ENCODE peak calls at places on chromosomes 1 and 21, in seven cellular contexts. One of them, this sample, is unnamed. For H3K4me1, the result is how much of the 10 kb centered on the place peaks cover.

GRCh38 chr21:46092026-46092764 is 5.7 kb upstream of the COL6A2 start:
- DNase-seq in mucosa of descending colon: peak
- DNase-seq in tibial artery: peak
- DNase-seq in esophagus squamous epithelium: no peak
- DNase-seq in OCI-LY7: no peak
- DNase-seq in thyroid gland: peak
- DNase-seq in tibial nerve: peak
- DNase-seq in this sample: peak

GRCh38 chr21:41600556-41600955 is 92.6 kb upstream of the TMPRSS2 start:
- DNase-seq in mucosa of descending colon: no peak
- DNase-seq in tibial artery: no peak
- DNase-seq in esophagus squamous epithelium: no peak
- DNase-seq in OCI-LY7: no peak
- DNase-seq in thyroid gland: no peak
- DNase-seq in tibial nerve: no peak
- DNase-seq in this sample: no peak

GRCh38 chr1:41122851-41123518 is 101.5 kb upstream of the SLFNL1 start:
- DNase-seq in mucosa of descending colon: no peak
- DNase-seq in tibial artery: no peak
- DNase-seq in esophagus squamous epithelium: no peak
- DNase-seq in OCI-LY7: peak
- DNase-seq in thyroid gland: no peak
- DNase-seq in tibial nerve: peak
- DNase-seq in this sample: no peak

GRCh38 chr1:6359568-6360496 is 33.7 kb downstream of the ACOT7 start:
- DNase-seq in mucosa of descending colon: peak
- DNase-seq in tibial artery: peak
- DNase-seq in esophagus squamous epithelium: no peak
- DNase-seq in OCI-LY7: peak
- DNase-seq in thyroid gland: peak
- DNase-seq in tibial nerve: peak
- DNase-seq in this sample: no peak

GRCh38 chr21:16983425-16983824 is 529.4 kb upstream of the CXADR start:
- DNase-seq in mucosa of descending colon: no peak
- DNase-seq in tibial artery: no peak
- DNase-seq in esophagus squamous epithelium: no peak
- DNase-seq in OCI-LY7: no peak
- DNase-seq in thyroid gland: no peak
- DNase-seq in tibial nerve: no peak
- DNase-seq in this sample: no peak

GRCh38 chr1:173503391-173503790 is 26.3 kb downstream of the PRDX6 start:
- DNase-seq in mucosa of descending colon: no peak
- DNase-seq in tibial artery: no peak
- DNase-seq in esophagus squamous epithelium: no peak
- DNase-seq in OCI-LY7: no peak
- DNase-seq in thyroid gland: no peak
- DNase-seq in tibial nerve: no peak
- DNase-seq in this sample: no peak

GRCh38 chr1:182392045-182393028 is 747 bp upstream of the GLUL start:
- DNase-seq in mucosa of descending colon: peak
- DNase-seq in tibial artery: peak
- DNase-seq in esophagus squamous epithelium: no peak
- DNase-seq in OCI-LY7: no peak
- DNase-seq in thyroid gland: no peak
- DNase-seq in tibial nerve: peak
- DNase-seq in this sample: no peak

GRCh38 chr1:31715097-31715872 is 11.5 kb upstream of the COL16A1 start:
- DNase-seq in mucosa of descending colon: peak
- DNase-seq in tibial artery: peak
- DNase-seq in esophagus squamous epithelium: no peak
- DNase-seq in OCI-LY7: peak
- DNase-seq in thyroid gland: peak
- DNase-seq in tibial nerve: peak
- DNase-seq in this sample: peak

GRCh38 chr1:243475966-243476365 is 220.1 kb downstream of the SDCCAG8 start:
- DNase-seq in mucosa of descending colon: no peak
- DNase-seq in tibial artery: no peak
- DNase-seq in esophagus squamous epithelium: no peak
- DNase-seq in OCI-LY7: no peak
- DNase-seq in thyroid gland: no peak
- DNase-seq in tibial nerve: no peak
- DNase-seq in this sample: no peak

GRCh38 chr1:235650341-235651169 is 971 bp upstream of the GNG4 start:
- DNase-seq in mucosa of descending colon: no peak
- DNase-seq in tibial artery: no peak
- DNase-seq in esophagus squamous epithelium: no peak
- DNase-seq in OCI-LY7: no peak
- DNase-seq in thyroid gland: peak
- DNase-seq in tibial nerve: no peak
- DNase-seq in this sample: no peak

GRCh38 chr1:234597894-234598293 is 12.1 kb downstream of the IRF2BP2 start:
- DNase-seq in mucosa of descending colon: no peak
- DNase-seq in tibial artery: no peak
- DNase-seq in esophagus squamous epithelium: no peak
- DNase-seq in OCI-LY7: peak
- DNase-seq in thyroid gland: peak
- DNase-seq in tibial nerve: no peak
- DNase-seq in this sample: no peak

GRCh38 chr1:78519446-78519845 is 28.7 kb downstream of the PTGFR start:
- DNase-seq in mucosa of descending colon: no peak
- DNase-seq in tibial artery: no peak
- DNase-seq in esophagus squamous epithelium: no peak
- DNase-seq in OCI-LY7: no peak
- DNase-seq in thyroid gland: no peak
- DNase-seq in tibial nerve: no peak
- DNase-seq in this sample: no peak

DNA sequence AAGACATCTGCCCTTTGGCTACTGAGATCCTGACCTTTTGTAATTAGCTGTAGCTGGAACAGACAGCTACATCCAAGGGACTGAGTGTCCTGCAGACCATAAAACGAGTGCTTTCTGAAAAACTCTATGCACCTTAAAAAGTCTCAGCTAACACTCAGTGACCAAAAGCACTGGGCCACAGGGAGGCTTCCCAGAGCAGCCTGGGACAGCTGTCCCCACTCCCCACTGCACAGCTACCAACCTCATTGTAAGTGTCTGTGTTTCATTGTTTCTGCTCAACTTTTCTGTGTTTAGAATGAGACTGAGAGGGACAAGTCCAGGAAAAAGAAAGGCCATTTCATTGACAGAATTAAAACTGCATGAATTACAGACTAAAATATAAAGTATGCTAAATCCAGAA is 80.7 kb downstream of the SMYD2 start:
- DNase-seq in mucosa of descending colon: no peak
- DNase-seq in tibial artery: no peak
- DNase-seq in esophagus squamous epithelium: no peak
- DNase-seq in OCI-LY7: no peak
- DNase-seq in thyroid gland: no peak
- DNase-seq in tibial nerve: no peak
- DNase-seq in this sample: no peak
- H3K4me3 ChIP-seq in mucosa of descending colon: no peak
- H3K4me3 ChIP-seq in tibial artery: no peak
- H3K4me3 ChIP-seq in esophagus squamous epithelium: no peak
- H3K4me3 ChIP-seq in OCI-LY7: no peak
- H3K4me3 ChIP-seq in thyroid gland: no peak
- H3K4me3 ChIP-seq in tibial nerve: no peak
- H3K4me3 ChIP-seq in this sample: no peak

GRCh38 chr1:166062695-166063094 is 104.1 kb downstream of the FAM78B start:
- DNase-seq in mucosa of descending colon: no peak
- DNase-seq in tibial artery: no peak
- DNase-seq in esophagus squamous epithelium: no peak
- DNase-seq in OCI-LY7: no peak
- DNase-seq in thyroid gland: no peak
- DNase-seq in tibial nerve: no peak
- DNase-seq in this sample: no peak

GRCh38 chr1:166063701-166064100 is 103.1 kb downstream of the FAM78B start:
- DNase-seq in mucosa of descending colon: no peak
- DNase-seq in tibial artery: no peak
- DNase-seq in esophagus squamous epithelium: no peak
- DNase-seq in OCI-LY7: no peak
- DNase-seq in thyroid gland: no peak
- DNase-seq in tibial nerve: no peak
- DNase-seq in this sample: no peak

GRCh38 chr1:166064951-166065350 is 101.8 kb downstream of the FAM78B start:
- DNase-seq in mucosa of descending colon: no peak
- DNase-seq in tibial artery: no peak
- DNase-seq in esophagus squamous epithelium: no peak
- DNase-seq in OCI-LY7: no peak
- DNase-seq in thyroid gland: no peak
- DNase-seq in tibial nerve: no peak
- DNase-seq in this sample: no peak

GRCh38 chr1:166069390-166069789 is 97.4 kb downstream of the FAM78B start:
- DNase-seq in mucosa of descending colon: no peak
- DNase-seq in tibial artery: no peak
- DNase-seq in esophagus squamous epithelium: no peak
- DNase-seq in OCI-LY7: peak
- DNase-seq in thyroid gland: no peak
- DNase-seq in tibial nerve: no peak
- DNase-seq in this sample: no peak

GRCh38 chr1:166064324-166064926 is 102.4 kb downstream of the FAM78B start:
- DNase-seq in mucosa of descending colon: no peak
- DNase-seq in tibial artery: no peak
- DNase-seq in esophagus squamous epithelium: no peak
- DNase-seq in OCI-LY7: no peak
- DNase-seq in thyroid gland: no peak
- DNase-seq in tibial nerve: no peak
- DNase-seq in this sample: no peak
- H3K4me1 ChIP-seq in mucosa of descending colon: under half
- H3K4me1 ChIP-seq in tibial artery: under half
- H3K4me1 ChIP-seq in esophagus squamous epithelium: under half
- H3K4me1 ChIP-seq in OCI-LY7: under half
- H3K4me1 ChIP-seq in thyroid gland: under half
- H3K4me1 ChIP-seq in tibial nerve: under half
- H3K4me1 ChIP-seq in this sample: under half

GRCh38 chr1:35191429-35192055 is 1.4 kb downstream of the SFPQ start:
- DNase-seq in mucosa of descending colon: no peak
- DNase-seq in tibial artery: no peak
- DNase-seq in esophagus squamous epithelium: no peak
- DNase-seq in OCI-LY7: no peak
- DNase-seq in thyroid gland: no peak
- DNase-seq in tibial nerve: no peak
- DNase-seq in this sample: no peak

GRCh38 chr1:35192853-35193664 is at the start of gene SFPQ:
- DNase-seq in mucosa of descending colon: peak
- DNase-seq in tibial artery: peak
- DNase-seq in esophagus squamous epithelium: peak
- DNase-seq in OCI-LY7: peak
- DNase-seq in thyroid gland: peak
- DNase-seq in tibial nerve: peak
- DNase-seq in this sample: peak

GRCh38 chr1:35190784-35191183 is 2.2 kb downstream of the SFPQ start:
- DNase-seq in mucosa of descending colon: no peak
- DNase-seq in tibial artery: no peak
- DNase-seq in esophagus squamous epithelium: no peak
- DNase-seq in OCI-LY7: no peak
- DNase-seq in thyroid gland: no peak
- DNase-seq in tibial nerve: no peak
- DNase-seq in this sample: no peak

GRCh38 chr1:35188578-35189392 is 4.2 kb downstream of the SFPQ start:
- DNase-seq in mucosa of descending colon: no peak
- DNase-seq in tibial artery: no peak
- DNase-seq in esophagus squamous epithelium: no peak
- DNase-seq in OCI-LY7: no peak
- DNase-seq in thyroid gland: no peak
- DNase-seq in tibial nerve: no peak
- DNase-seq in this sample: no peak

GRCh38 chr1:35192056-35192852 is 691 bp downstream of the SFPQ start:
- DNase-seq in mucosa of descending colon: peak
- DNase-seq in tibial artery: peak
- DNase-seq in esophagus squamous epithelium: peak
- DNase-seq in OCI-LY7: peak
- DNase-seq in thyroid gland: peak
- DNase-seq in tibial nerve: peak
- DNase-seq in this sample: peak
- TF ChIP-seq CTCF in mucosa of descending colon: peak
- TF ChIP-seq CTCF in tibial artery: peak
- TF ChIP-seq CTCF in esophagus squamous epithelium: peak
- TF ChIP-seq CTCF in OCI-LY7: peak
- TF ChIP-seq CTCF in thyroid gland: no peak
- TF ChIP-seq CTCF in tibial nerve: peak
- TF ChIP-seq CTCF in this sample: no peak

GRCh38 chr21:31555741-31556191 is 103.7 kb upstream of the SOD1 start:
- DNase-seq in mucosa of descending colon: no peak
- DNase-seq in tibial artery: no peak
- DNase-seq in esophagus squamous epithelium: no peak
- DNase-seq in OCI-LY7: no peak
- DNase-seq in thyroid gland: no peak
- DNase-seq in tibial nerve: no peak
- DNase-seq in this sample: no peak

GRCh38 chr21:31557956-31558838 is 101.3 kb upstream of the SOD1 start:
- DNase-seq in mucosa of descending colon: no peak
- DNase-seq in tibial artery: no peak
- DNase-seq in esophagus squamous epithelium: no peak
- DNase-seq in OCI-LY7: peak
- DNase-seq in thyroid gland: peak
- DNase-seq in tibial nerve: no peak
- DNase-seq in this sample: no peak

GRCh38 chr21:31556662-31557061 is 102.8 kb upstream of the SOD1 start:
- DNase-seq in mucosa of descending colon: no peak
- DNase-seq in tibial artery: no peak
- DNase-seq in esophagus squamous epithelium: no peak
- DNase-seq in OCI-LY7: no peak
- DNase-seq in thyroid gland: no peak
- DNase-seq in tibial nerve: no peak
- DNase-seq in this sample: no peak

GRCh38 chr21:31558839-31559367 is 100.6 kb upstream of the SOD1 start:
- DNase-seq in mucosa of descending colon: peak
- DNase-seq in tibial artery: peak
- DNase-seq in esophagus squamous epithelium: peak
- DNase-seq in OCI-LY7: peak
- DNase-seq in thyroid gland: peak
- DNase-seq in tibial nerve: peak
- DNase-seq in this sample: no peak

DNA sequence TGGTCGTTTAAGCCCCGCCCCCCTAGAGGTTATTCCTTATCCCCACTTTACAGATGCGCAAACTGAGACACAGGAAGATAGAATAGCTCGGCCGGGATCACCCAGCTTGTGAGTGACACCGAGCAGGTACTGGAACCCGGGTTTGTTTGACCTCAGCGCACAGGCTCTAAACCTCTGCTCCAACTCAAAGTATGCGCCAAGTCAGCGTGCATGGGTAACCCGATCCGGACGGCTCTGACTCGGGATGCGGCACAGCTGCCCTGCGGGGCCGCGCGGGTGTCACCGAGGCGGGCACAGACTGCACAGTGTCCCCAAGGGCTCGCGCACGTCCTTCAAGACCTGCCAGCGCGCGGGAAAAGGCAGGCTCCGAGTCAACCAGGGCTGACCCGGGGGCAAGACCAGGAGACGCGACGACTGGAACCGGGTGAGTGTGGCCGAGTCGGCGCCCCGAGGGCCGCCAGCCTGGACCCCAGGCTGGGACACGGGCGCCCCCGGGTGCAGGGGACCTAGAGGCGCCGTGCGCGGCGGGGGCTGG is 102.0 kb upstream of the SOD1 start:
- DNase-seq in mucosa of descending colon: peak
- DNase-seq in tibial artery: no peak
- DNase-seq in esophagus squamous epithelium: no peak
- DNase-seq in OCI-LY7: no peak
- DNase-seq in thyroid gland: no peak
- DNase-seq in tibial nerve: no peak
- DNase-seq in this sample: no peak
- H3K4me3 ChIP-seq in mucosa of descending colon: no peak
- H3K4me3 ChIP-seq in tibial artery: no peak
- H3K4me3 ChIP-seq in esophagus squamous epithelium: peak
- H3K4me3 ChIP-seq in OCI-LY7: peak
- H3K4me3 ChIP-seq in thyroid gland: peak
- H3K4me3 ChIP-seq in tibial nerve: peak
- H3K4me3 ChIP-seq in this sample: peak

GRCh38 chr1:2204384-2205190 is 10.0 kb upstream of the FAAP20 start:
- DNase-seq in mucosa of descending colon: peak
- DNase-seq in tibial artery: peak
- DNase-seq in esophagus squamous epithelium: no peak
- DNase-seq in OCI-LY7: no peak
- DNase-seq in thyroid gland: peak
- DNase-seq in tibial nerve: peak
- DNase-seq in this sample: no peak
- H3K4me1 ChIP-seq in mucosa of descending colon: under half
- H3K4me1 ChIP-seq in tibial artery: half or more
- H3K4me1 ChIP-seq in esophagus squamous epithelium: half or more
- H3K4me1 ChIP-seq in OCI-LY7: under half
- H3K4me1 ChIP-seq in thyroid gland: under half
- H3K4me1 ChIP-seq in tibial nerve: half or more
- H3K4me1 ChIP-seq in this sample: under half